ENCODE peak calls at places on chromosomes 13 and 19, in eight cellular contexts. R is retinal pigment epithelial cell; X is activated effector memory CD4-positive, alpha-beta T cell treated with anti-CD3 and anti-CD28 coated beads, Interleukin-2, amount 50 U/mL, for 16 hours; Q is left lung; V is activated naive CD8-positive, alpha-beta T cell treated with anti-CD3 and anti-CD28 coated beads, Interleukin-2, amount 50 U/mL, for 24 hours; Y is RWPE1; P is non-pigmented ciliary epithelial cell; H is Calu3. N is an unnamed sample.

GRCh38 chr19:8585894-8586750 is 8.9 kb upstream of the MYO1F start:
- DNase-seq in R (no peak), X (peak; percentile 90), Q (peak; percentile 93), V (peak; percentile 66), Y (peak; percentile 30), P (no peak), H (peak; percentile 67), N (no peak)

GRCh38 chr13:68428292-68428691 is 1198.2 kb upstream of the PCDH9 start:
- DNase-seq in R (peak; percentile 19), X (no peak), Q (no peak), V (no peak), Y (peak; percentile 1), P (peak; percentile 11), H (no peak), N (no peak)

GRCh38 chr13:110258876-110259631 is 47.9 kb downstream of the COL4A1 start:
- DNase-seq in R (no peak), X (no peak), Q (no peak), V (no peak), Y (peak; percentile 30), P (no peak), H (no peak), N (peak; percentile 39)

GRCh38 chr13:102799544-102800144 is 725 bp downstream of the BIVM start:
- DNase-seq in R (no peak), X (no peak), Q (peak; percentile 83), V (no peak), Y (peak; percentile 13), P (no peak), H (no peak), N (no peak)

GRCh38 chr19:5038631-5039271 is 69.8 kb downstream of the KDM4B start:
- DNase-seq in R (no peak), X (no peak), Q (no peak), V (peak; percentile 33), Y (no peak), P (no peak), H (no peak), N (no peak)

GRCh38 chr13:112891477-112892401 is 77.3 kb upstream of the MCF2L start:
- DNase-seq in R (no peak), X (no peak), Q (peak; percentile 79), V (no peak), Y (no peak), P (no peak), H (no peak), N (no peak)

GRCh38 chr19:45040059-45040767 is 1.4 kb downstream of the CLASRP start:
- DNase-seq in R (no peak), X (no peak), Q (no peak), V (no peak), Y (no peak), P (no peak), H (no peak), N (no peak)

GRCh38 chr13:102907886-102908515 is 62.2 kb downstream of the ERCC5 start:
- DNase-seq in R (no peak), X (no peak), Q (no peak), V (no peak), Y (no peak), P (no peak), H (no peak), N (no peak)

GRCh38 chr19:4186087-4186993 is 3.9 kb downstream of the ANKRD24 start:
- DNase-seq in R (no peak), X (peak; percentile 90), Q (no peak), V (peak; percentile 88), Y (peak; percentile 76), P (peak; percentile 13), H (peak; percentile 85), N (no peak)

GRCh38 chr19:387777-388176 is 21.2 kb downstream of the C2CD4C start:
- DNase-seq in R (no peak), X (peak; percentile 34), Q (no peak), V (no peak), Y (no peak), P (no peak), H (no peak), N (no peak)

GRCh38 chr13:30034448-30034795 is 184.0 kb upstream of the UBL3 start:
- DNase-seq in R (no peak), X (no peak), Q (no peak), V (no peak), Y (no peak), P (no peak), H (no peak), N (no peak)

GRCh38 chr19:35513975-35514809 is 743 bp upstream of the DMKN start:
- DNase-seq in R (no peak), X (no peak), Q (no peak), V (no peak), Y (no peak), P (no peak), H (peak; percentile 54), N (no peak)

GRCh38 chr19:1717200-1717969 is 35.9 kb upstream of the ONECUT3 start:
- DNase-seq in R (no peak), X (no peak), Q (no peak), V (no peak), Y (no peak), P (no peak), H (no peak), N (no peak)

GRCh38 chr19:3398114-3398899 is 31.9 kb downstream of the NFIC start:
- DNase-seq in R (no peak), X (no peak), Q (peak; percentile 85), V (no peak), Y (no peak), P (no peak), H (no peak), N (no peak)

GRCh38 chr13:40668335-40668734 is 1.9 kb upstream of the FOXO1 start:
- DNase-seq in R (no peak), X (peak; percentile 72), Q (no peak), V (peak; percentile 56), Y (peak; percentile 20), P (no peak), H (peak; percentile 22), N (no peak)

GRCh38 chr19:39074205-39074692 is 9.9 kb upstream of the ACP7 start:
- DNase-seq in R (no peak), X (no peak), Q (no peak), V (no peak), Y (no peak), P (no peak), H (no peak), N (no peak)

GRCh38 chr13:102606537-102607309 is 9.9 kb downstream of the TPP2 start:
- DNase-seq in R (no peak), X (no peak), Q (no peak), V (no peak), Y (no peak), P (no peak), H (no peak), N (no peak)

GRCh38 chr19:19997656-19998268 is 41.5 kb downstream of the ZNF682 start:
- DNase-seq in R (no peak), X (peak; percentile 76), Q (no peak), V (peak; percentile 41), Y (no peak), P (no peak), H (no peak), N (no peak)

GRCh38 chr19:2983351-2984195 is 6.2 kb downstream of the TLE6 start:
- DNase-seq in R (no peak), X (no peak), Q (no peak), V (no peak), Y (peak; percentile 71), P (no peak), H (peak; percentile 13), N (no peak)

GRCh38 chr13:50015750-50016149 is 506 bp downstream of the KCNRG start:
- DNase-seq in R (no peak), X (no peak), Q (no peak), V (no peak), Y (no peak), P (no peak), H (no peak), N (no peak)

GRCh38 chr19:34725400-34725799 is 8.6 kb upstream of the ZNF181 start:
- DNase-seq in R (no peak), X (no peak), Q (no peak), V (no peak), Y (no peak), P (no peak), H (no peak), N (no peak)

GRCh38 chr19:1279782-1280341 is 4.5 kb downstream of the FAM174C start:
- DNase-seq in R (no peak), X (peak; percentile 91), Q (peak; percentile 94), V (peak; percentile 86), Y (peak; percentile 71), P (no peak), H (peak; percentile 79), N (no peak)

GRCh38 chr13:50712469-50712868 is 131.0 kb downstream of the DLEU7 start:
- DNase-seq in R (no peak), X (no peak), Q (no peak), V (no peak), Y (no peak), P (no peak), H (no peak), N (no peak)

GRCh38 chr19:7863971-7864718 is 10.0 kb downstream of the PRR36 start:
- DNase-seq in R (no peak), X (no peak), Q (no peak), V (no peak), Y (no peak), P (no peak), H (no peak), N (no peak)

GRCh38 chr13:37225414-37226047 is 120.1 kb upstream of the CSNK1A1L start:
- DNase-seq in R (no peak), X (no peak), Q (no peak), V (no peak), Y (no peak), P (no peak), H (no peak), N (no peak)

GRCh38 chr13:94548382-94549240 is 47.3 kb downstream of the TGDS start:
- DNase-seq in R (no peak), X (peak; percentile 81), Q (peak; percentile 84), V (no peak), Y (peak; percentile 41), P (no peak), H (peak; percentile 34), N (peak; percentile 3)